ENCODE peak calls at places on chromosomes 3 and 15, in seven cellular contexts. One of them, this sample, is unnamed. For H3K36me3 and H3K9me3, the result is how much of the 10 kb centered on the place peaks cover.

GRCh38 chr3:45715945-45716344 is 26.7 kb downstream of the SACM1L start:
- DNase-seq in pancreas: no peak
- DNase-seq in left ventricle myocardium inferior: no peak
- DNase-seq in body of pancreas: no peak
- DNase-seq in NT2/D1: no peak
- DNase-seq in kidney: no peak
- DNase-seq in fibroblast of lung: peak
- DNase-seq in this sample: no peak

GRCh38 chr3:70829101-70829500 is 516.7 kb upstream of the MDFIC2 start:
- DNase-seq in pancreas: no peak
- DNase-seq in left ventricle myocardium inferior: no peak
- DNase-seq in body of pancreas: no peak
- DNase-seq in NT2/D1: no peak
- DNase-seq in kidney: no peak
- DNase-seq in fibroblast of lung: peak
- DNase-seq in this sample: peak

GRCh38 chr15:84973492-84974460 is 7.9 kb upstream of the PDE8A start:
- DNase-seq in pancreas: no peak
- DNase-seq in left ventricle myocardium inferior: no peak
- DNase-seq in body of pancreas: no peak
- DNase-seq in NT2/D1: no peak
- DNase-seq in kidney: no peak
- DNase-seq in fibroblast of lung: no peak
- DNase-seq in this sample: no peak

GRCh38 chr3:102810937-102811336 is 376.1 kb downstream of the ZPLD1 start:
- DNase-seq in pancreas: no peak
- DNase-seq in left ventricle myocardium inferior: no peak
- DNase-seq in body of pancreas: no peak
- DNase-seq in NT2/D1: no peak
- DNase-seq in kidney: no peak
- DNase-seq in fibroblast of lung: no peak
- DNase-seq in this sample: no peak

GRCh38 chr3:11618897-11619296 is 24.8 kb downstream of the VGLL4 start:
- DNase-seq in pancreas: no peak
- DNase-seq in left ventricle myocardium inferior: no peak
- DNase-seq in body of pancreas: peak
- DNase-seq in NT2/D1: no peak
- DNase-seq in kidney: no peak
- DNase-seq in fibroblast of lung: no peak
- DNase-seq in this sample: no peak

GRCh38 chr15:74542192-74543042 is 1.4 kb downstream of the ARID3B start:
- DNase-seq in pancreas: no peak
- DNase-seq in left ventricle myocardium inferior: no peak
- DNase-seq in body of pancreas: no peak
- DNase-seq in NT2/D1: no peak
- DNase-seq in kidney: no peak
- DNase-seq in fibroblast of lung: no peak
- DNase-seq in this sample: no peak

GRCh38 chr15:25862087-25862468 is 1.0 kb downstream of the ATP10A start:
- DNase-seq in pancreas: no peak
- DNase-seq in left ventricle myocardium inferior: no peak
- DNase-seq in body of pancreas: no peak
- DNase-seq in NT2/D1: no peak
- DNase-seq in kidney: no peak
- DNase-seq in fibroblast of lung: peak
- DNase-seq in this sample: peak

GRCh38 chr3:102715030-102715697 is 280.3 kb downstream of the ZPLD1 start:
- DNase-seq in pancreas: no peak
- DNase-seq in left ventricle myocardium inferior: no peak
- DNase-seq in body of pancreas: no peak
- DNase-seq in NT2/D1: no peak
- DNase-seq in kidney: no peak
- DNase-seq in fibroblast of lung: peak
- DNase-seq in this sample: no peak

GRCh38 chr3:195790891-195791290 is 20.8 kb downstream of the MUC4 start:
- DNase-seq in pancreas: no peak
- DNase-seq in left ventricle myocardium inferior: no peak
- DNase-seq in body of pancreas: no peak
- DNase-seq in NT2/D1: no peak
- DNase-seq in kidney: no peak
- DNase-seq in fibroblast of lung: no peak
- DNase-seq in this sample: no peak

GRCh38 chr3:170144437-170144843 is 37.1 kb downstream of the PHC3 start:
- DNase-seq in pancreas: no peak
- DNase-seq in left ventricle myocardium inferior: no peak
- DNase-seq in body of pancreas: no peak
- DNase-seq in NT2/D1: no peak
- DNase-seq in kidney: no peak
- DNase-seq in fibroblast of lung: no peak
- DNase-seq in this sample: no peak

GRCh38 chr3:78390221-78390620 is 1350.3 kb downstream of the ROBO2 start:
- DNase-seq in pancreas: no peak
- DNase-seq in left ventricle myocardium inferior: no peak
- DNase-seq in body of pancreas: no peak
- DNase-seq in NT2/D1: no peak
- DNase-seq in kidney: no peak
- DNase-seq in fibroblast of lung: no peak
- DNase-seq in this sample: no peak

GRCh38 chr15:63430766-63431451 is 49.3 kb upstream of the CA12 start:
- DNase-seq in pancreas: no peak
- DNase-seq in left ventricle myocardium inferior: no peak
- DNase-seq in body of pancreas: no peak
- DNase-seq in NT2/D1: no peak
- DNase-seq in kidney: no peak
- DNase-seq in fibroblast of lung: peak
- DNase-seq in this sample: no peak

GRCh38 chr3:30912304-30912703 is 17.8 kb upstream of the GADL1 start:
- DNase-seq in pancreas: no peak
- DNase-seq in left ventricle myocardium inferior: no peak
- DNase-seq in body of pancreas: no peak
- DNase-seq in NT2/D1: no peak
- DNase-seq in kidney: no peak
- DNase-seq in fibroblast of lung: no peak
- DNase-seq in this sample: no peak

GRCh38 chr3:119469378-119470189 is 821 bp downstream of the POGLUT1 start:
- DNase-seq in pancreas: no peak
- DNase-seq in left ventricle myocardium inferior: no peak
- DNase-seq in body of pancreas: no peak
- DNase-seq in NT2/D1: no peak
- DNase-seq in kidney: no peak
- DNase-seq in fibroblast of lung: peak
- DNase-seq in this sample: no peak

GRCh38 chr15:42826251-42826890 is 89.4 kb upstream of the CDAN1 start:
- DNase-seq in pancreas: no peak
- DNase-seq in left ventricle myocardium inferior: no peak
- DNase-seq in body of pancreas: no peak
- DNase-seq in NT2/D1: no peak
- DNase-seq in kidney: no peak
- DNase-seq in fibroblast of lung: no peak
- DNase-seq in this sample: no peak

GRCh38 chr15:58438956-58439355 is 7.2 kb downstream of the LIPC start:
- DNase-seq in pancreas: no peak
- DNase-seq in left ventricle myocardium inferior: peak
- DNase-seq in body of pancreas: peak
- DNase-seq in NT2/D1: peak
- DNase-seq in kidney: no peak
- DNase-seq in fibroblast of lung: peak
- DNase-seq in this sample: peak

GRCh38 chr3:17258823-17259436 is 374.2 kb downstream of the PLCL2 start:
- DNase-seq in pancreas: no peak
- DNase-seq in left ventricle myocardium inferior: no peak
- DNase-seq in body of pancreas: no peak
- DNase-seq in NT2/D1: peak
- DNase-seq in kidney: no peak
- DNase-seq in fibroblast of lung: peak
- DNase-seq in this sample: no peak

GRCh38 chr3:139265131-139266016 is 78.4 kb upstream of the MRPS22 start:
- DNase-seq in pancreas: no peak
- DNase-seq in left ventricle myocardium inferior: no peak
- DNase-seq in body of pancreas: no peak
- DNase-seq in NT2/D1: no peak
- DNase-seq in kidney: no peak
- DNase-seq in fibroblast of lung: no peak
- DNase-seq in this sample: no peak

GRCh38 chr3:107842940-107843339 is 247.9 kb downstream of the CD47 start:
- DNase-seq in pancreas: no peak
- DNase-seq in left ventricle myocardium inferior: no peak
- DNase-seq in body of pancreas: no peak
- DNase-seq in NT2/D1: no peak
- DNase-seq in kidney: no peak
- DNase-seq in fibroblast of lung: no peak
- DNase-seq in this sample: no peak
- H3K4me3 ChIP-seq in pancreas: no peak
- H3K4me3 ChIP-seq in left ventricle myocardium inferior: no peak
- H3K4me3 ChIP-seq in body of pancreas: no peak
- H3K4me3 ChIP-seq in NT2/D1: no peak
- H3K4me3 ChIP-seq in kidney: no peak
- H3K4me3 ChIP-seq in fibroblast of lung: no peak
- H3K4me3 ChIP-seq in this sample: no peak

GRCh38 chr3:51434110-51434509 is 43.0 kb downstream of the RBM15B start:
- DNase-seq in pancreas: no peak
- DNase-seq in left ventricle myocardium inferior: no peak
- DNase-seq in body of pancreas: no peak
- DNase-seq in NT2/D1: no peak
- DNase-seq in kidney: no peak
- DNase-seq in fibroblast of lung: no peak
- DNase-seq in this sample: no peak
- H3K36me3 ChIP-seq in pancreas: under half
- H3K36me3 ChIP-seq in left ventricle myocardium inferior: half or more
- H3K36me3 ChIP-seq in body of pancreas: under half
- H3K36me3 ChIP-seq in NT2/D1: under half
- H3K36me3 ChIP-seq in kidney: under half
- H3K36me3 ChIP-seq in fibroblast of lung: under half
- H3K36me3 ChIP-seq in this sample: under half

DNA sequence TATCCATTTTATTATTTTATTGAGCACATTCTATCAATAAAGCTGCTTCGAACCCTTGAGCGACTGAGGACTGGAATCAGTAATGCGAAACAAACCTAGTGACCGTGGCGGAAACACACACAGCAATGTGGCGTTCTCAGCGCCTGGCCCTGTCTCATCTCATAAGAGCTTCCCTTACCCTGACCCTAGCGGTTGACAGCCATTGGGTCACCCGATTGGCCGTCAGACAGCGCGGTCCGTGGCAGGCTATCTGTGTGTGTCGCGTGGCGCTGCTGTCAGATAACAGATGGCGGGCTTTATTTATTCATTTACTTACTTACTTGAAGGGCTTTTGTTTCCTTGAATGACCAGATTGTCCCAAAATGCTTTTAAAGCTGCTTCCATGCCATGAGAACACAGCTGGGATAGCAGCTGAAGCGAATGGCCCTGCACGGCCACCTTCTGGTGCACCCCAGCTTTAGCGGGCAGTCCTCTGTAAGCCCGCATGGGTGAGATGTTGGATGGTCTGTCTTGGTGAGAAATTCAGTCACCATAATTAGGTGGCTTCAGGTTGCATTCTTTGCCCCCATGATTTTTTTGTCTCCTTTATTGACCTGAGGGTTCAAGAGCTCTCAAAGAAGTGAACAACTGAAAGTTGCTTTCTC is 215.5 kb upstream of the BHLHE40 start:
- DNase-seq in pancreas: no peak
- DNase-seq in left ventricle myocardium inferior: no peak
- DNase-seq in body of pancreas: no peak
- DNase-seq in NT2/D1: no peak
- DNase-seq in kidney: no peak
- DNase-seq in fibroblast of lung: no peak
- DNase-seq in this sample: no peak
- H3K9me3 ChIP-seq in pancreas: under half
- H3K9me3 ChIP-seq in left ventricle myocardium inferior: under half
- H3K9me3 ChIP-seq in body of pancreas: under half
- H3K9me3 ChIP-seq in NT2/D1: under half
- H3K9me3 ChIP-seq in kidney: under half
- H3K9me3 ChIP-seq in fibroblast of lung: under half
- H3K9me3 ChIP-seq in this sample: under half

GRCh38 chr15:81301385-81301784 is 22.6 kb downstream of the STARD5 start:
- DNase-seq in pancreas: no peak
- DNase-seq in left ventricle myocardium inferior: no peak
- DNase-seq in body of pancreas: no peak
- DNase-seq in NT2/D1: no peak
- DNase-seq in kidney: no peak
- DNase-seq in fibroblast of lung: no peak
- DNase-seq in this sample: no peak

GRCh38 chr15:81299630-81300273 is 24.2 kb downstream of the STARD5 start:
- DNase-seq in pancreas: no peak
- DNase-seq in left ventricle myocardium inferior: no peak
- DNase-seq in body of pancreas: no peak
- DNase-seq in NT2/D1: no peak
- DNase-seq in kidney: no peak
- DNase-seq in fibroblast of lung: no peak
- DNase-seq in this sample: no peak

GRCh38 chr15:81302605-81303204 is 21.2 kb downstream of the STARD5 start:
- DNase-seq in pancreas: no peak
- DNase-seq in left ventricle myocardium inferior: no peak
- DNase-seq in body of pancreas: no peak
- DNase-seq in NT2/D1: no peak
- DNase-seq in kidney: no peak
- DNase-seq in fibroblast of lung: no peak
- DNase-seq in this sample: no peak

GRCh38 chr15:81303241-81304225 is 20.4 kb downstream of the STARD5 start:
- DNase-seq in pancreas: no peak
- DNase-seq in left ventricle myocardium inferior: no peak
- DNase-seq in body of pancreas: no peak
- DNase-seq in NT2/D1: peak
- DNase-seq in kidney: no peak
- DNase-seq in fibroblast of lung: no peak
- DNase-seq in this sample: no peak

DNA sequence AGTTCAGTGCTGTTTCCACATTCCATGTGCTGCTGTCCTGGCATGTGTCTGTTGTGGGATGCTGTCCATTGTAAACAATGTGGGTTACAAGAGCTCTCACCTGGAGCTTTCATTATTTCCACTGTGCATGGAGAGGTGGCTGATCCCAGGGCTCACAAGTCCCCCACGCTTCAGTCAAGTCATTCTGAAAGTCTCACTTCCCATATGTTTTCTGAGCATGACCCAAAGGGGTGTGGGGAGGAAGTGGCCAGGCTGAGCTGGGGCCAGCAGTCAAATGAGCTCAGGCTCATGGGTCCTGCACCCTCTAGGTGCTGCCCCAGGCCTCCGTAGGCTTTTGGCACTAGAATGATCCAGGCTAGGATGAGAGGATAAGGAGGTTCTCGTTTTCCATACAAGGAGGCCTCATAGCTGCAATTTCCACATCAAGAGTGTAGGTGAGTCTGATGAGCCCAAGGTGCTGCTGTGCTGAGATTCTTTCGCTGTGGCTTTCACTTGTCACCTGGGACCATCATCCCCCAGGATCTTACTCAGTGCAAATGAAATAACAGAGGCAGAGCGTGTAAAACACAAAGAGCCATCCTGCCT is 22.0 kb downstream of the STARD5 start:
- DNase-seq in pancreas: no peak
- DNase-seq in left ventricle myocardium inferior: no peak
- DNase-seq in body of pancreas: no peak
- DNase-seq in NT2/D1: no peak
- DNase-seq in kidney: no peak
- DNase-seq in fibroblast of lung: no peak
- DNase-seq in this sample: no peak
- H3K4me3 ChIP-seq in pancreas: no peak
- H3K4me3 ChIP-seq in left ventricle myocardium inferior: no peak
- H3K4me3 ChIP-seq in body of pancreas: no peak
- H3K4me3 ChIP-seq in NT2/D1: no peak
- H3K4me3 ChIP-seq in kidney: no peak
- H3K4me3 ChIP-seq in fibroblast of lung: no peak
- H3K4me3 ChIP-seq in this sample: no peak

This sample was measured in MG63.